ENCODE peak calls at places on chromosomes 13 and 19, in eight cellular contexts. W is activated CD8-positive, alpha-beta T cell treated with anti-CD3 and anti-CD28 coated beads for 36 hours; D is kidney epithelial cell; X is cardiac fibroblast; Z is heart left ventricle; H is HFF-Myc; G is glutamatergic neuron; C is retinal pigment epithelial cell. J is an unnamed sample.

GRCh38 chr19:12365094-12365371 is 450 bp downstream of the ZNF442 start:
- DNase-seq in W (peak; percentile 26), G (no peak), Z (peak; percentile 39), D (no peak), H (no peak), C (no peak), X (no peak), J (no peak)

GRCh38 chr19:38251564-38252051 is 4.6 kb downstream of the PPP1R14A start:
- DNase-seq in G (peak; percentile 73), D (no peak), W (no peak), C (no peak), H (no peak), Z (peak; percentile 79), X (peak; percentile 40), J (no peak)

GRCh38 chr13:99688776-99689175 is 187.5 kb downstream of the TM9SF2 start:
- DNase-seq in H (no peak), D (no peak), W (no peak), G (no peak), Z (no peak), C (no peak), X (no peak), J (no peak)

GRCh38 chr19:14405380-14405757 is 13.8 kb downstream of the DDX39A start:
- DNase-seq in Z (no peak), C (no peak), D (no peak), W (no peak), H (no peak), X (no peak), G (no peak), J (no peak)

GRCh38 chr13:102591988-102592781 is 4.6 kb upstream of the TPP2 start:
- DNase-seq in C (no peak), X (peak; percentile 68), D (no peak), Z (peak; percentile 78), G (peak; percentile 84), H (no peak), W (peak; percentile 95), J (peak; percentile 44)

GRCh38 chr13:32804673-32805260 is 211.5 kb upstream of the KL start:
- DNase-seq in G (no peak), H (no peak), X (peak; percentile 38), Z (no peak), D (no peak), C (no peak), W (no peak), J (no peak)

GRCh38 chr19:19656451-19657396 is 6.8 kb downstream of the ATP13A1 start:
- DNase-seq in C (no peak), Z (no peak), H (no peak), D (no peak), X (no peak), G (no peak), W (no peak), J (no peak)

GRCh38 chr13:30796132-30796832 is 60.9 kb downstream of the ALOX5AP start:
- DNase-seq in W (peak; percentile 44), H (no peak), C (no peak), D (peak; percentile 31), Z (no peak), G (no peak), X (peak; percentile 80), J (peak; percentile 8)

GRCh38 chr19:1360818-1361461 is 22.8 kb upstream of the NDUFS7 start:
- DNase-seq in H (peak; percentile 69), X (peak; percentile 76), G (no peak), Z (peak; percentile 83), C (no peak), W (no peak), D (no peak), J (peak; percentile 62)

GRCh38 chr19:29926801-29927200 is 15.2 kb upstream of the URI1 start:
- DNase-seq in D (no peak), Z (no peak), G (no peak), C (no peak), X (no peak), W (no peak), H (no peak), J (no peak)

GRCh38 chr19:7736148-7736547 is 4.2 kb upstream of the CLEC4G start:
- DNase-seq in G (no peak), Z (no peak), X (no peak), W (no peak), D (no peak), H (no peak), C (no peak), J (no peak)

GRCh38 chr19:7242601-7243258 is 51.5 kb downstream of the INSR start:
- DNase-seq in G (no peak), X (peak; percentile 94), C (no peak), Z (no peak), D (peak; percentile 5), W (no peak), H (peak; percentile 27), J (peak; percentile 40)

GRCh38 chr13:26219726-26220125 is 2.4 kb downstream of the RNF6 start:
- DNase-seq in C (no peak), X (peak; percentile 35), W (no peak), H (no peak), Z (no peak), G (no peak), D (no peak), J (no peak)

GRCh38 chr13:49399801-49400472 is 43.9 kb downstream of the CAB39L start:
- DNase-seq in Z (no peak), X (no peak), C (no peak), G (no peak), H (no peak), D (no peak), W (no peak), J (no peak)

DNA sequence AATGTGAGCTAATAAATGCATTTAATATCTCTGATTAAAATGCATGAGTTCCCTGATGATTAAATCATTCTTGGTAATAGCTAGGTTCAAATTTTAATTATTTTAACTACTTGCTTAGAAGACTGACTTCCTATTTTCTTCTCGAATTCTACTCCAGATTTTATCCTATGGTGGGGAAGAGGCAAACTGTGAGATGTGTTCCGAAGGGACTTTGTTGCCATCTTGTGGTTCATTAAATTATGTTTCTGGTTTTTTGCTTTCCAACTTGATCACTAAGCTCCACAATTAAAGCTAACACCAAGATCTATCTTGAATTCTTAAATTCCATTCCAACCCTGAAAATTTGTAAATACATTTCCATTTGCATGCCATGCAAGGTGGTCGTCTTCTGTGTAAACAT is 538.4 kb upstream of the PCDH20 start:
- DNase-seq in Z (no peak), C (peak; percentile 17), W (no peak), X (peak; percentile 13), D (no peak), H (no peak), G (no peak), J (no peak)
- TF ChIP-seq CTCF in Z (no peak), C (peak; percentile 42), W (no peak), X (no peak), D (peak; percentile 23), H (no peak), G (no peak), J (no peak)

DNA sequence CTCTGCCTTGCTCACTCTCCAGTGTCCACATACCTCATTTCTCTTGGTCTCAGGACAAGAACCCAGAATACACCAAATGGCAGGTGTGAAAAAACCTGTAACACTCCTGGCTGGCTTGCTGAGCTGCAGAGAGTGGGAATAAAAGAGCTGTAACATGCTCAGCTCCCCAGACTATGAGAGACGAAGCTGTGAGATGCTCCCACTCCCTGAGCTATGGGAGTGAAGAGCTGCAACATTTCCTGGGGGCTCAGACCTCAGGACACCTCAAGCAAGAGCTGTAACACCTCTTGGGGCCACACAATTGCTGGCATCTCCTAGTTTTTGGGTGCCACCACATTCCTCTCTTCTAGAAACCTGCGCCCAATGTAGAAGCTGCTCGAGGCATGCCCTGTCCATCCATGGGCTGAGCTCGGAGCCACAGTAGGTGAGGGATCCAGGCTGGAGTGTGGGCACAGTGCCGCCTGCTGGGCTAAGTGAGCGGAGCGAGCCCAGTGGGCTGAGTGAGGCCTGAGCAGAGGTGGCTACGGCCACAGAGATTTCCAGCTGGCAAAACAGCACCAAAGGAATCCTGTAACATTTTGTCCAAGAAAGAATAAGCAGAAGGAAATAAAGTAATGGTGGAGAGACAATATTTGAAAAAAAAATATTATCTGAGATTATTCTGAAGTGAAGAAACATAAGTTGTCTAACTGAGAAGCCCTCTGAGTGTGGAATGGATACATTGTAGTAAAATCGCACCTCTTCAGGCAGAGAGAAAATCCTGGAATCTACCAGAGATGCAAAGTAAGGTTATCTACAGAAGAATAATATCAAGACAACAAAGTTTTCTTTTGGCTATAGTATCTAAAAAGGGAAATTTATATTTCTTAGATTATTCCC is 186.2 kb upstream of the PCDH9 start:
- DNase-seq in G (peak; percentile 83), H (no peak), X (peak; percentile 81), Z (no peak), D (no peak), C (no peak), W (no peak), J (no peak)
- TF ChIP-seq CTCF in G (peak; percentile 82), H (peak; percentile 39), X (peak; percentile 99), Z (peak; percentile 25), D (peak; percentile 65), C (peak; percentile 69), W (no peak), J (peak; percentile 1)

GRCh38 chr19:41452584-41453275 is 9.8 kb downstream of the ERICH4 start:
- DNase-seq in Z (no peak), W (no peak), H (no peak), X (no peak), D (no peak), G (no peak), C (no peak), J (no peak)
- TF ChIP-seq CTCF in Z (no peak), W (no peak), H (peak; percentile 5), X (no peak), D (no peak), G (no peak), C (no peak), J (no peak)

GRCh38 chr13:39602614-39603366 is at the start of gene LHFPL6:
- DNase-seq in D (no peak), W (peak; percentile 77), G (peak; percentile 81), Z (peak; percentile 94), C (peak; percentile 39), X (peak; percentile 81), H (peak; percentile 38), J (peak; percentile 47)
- TF ChIP-seq CTCF in D (peak; percentile 56), W (no peak), G (no peak), Z (peak; percentile 46), C (peak; percentile 62), X (peak; percentile 38), H (peak; percentile 58), J (peak; percentile 48)

GRCh38 chr19:31416548-31416947 is 67.3 kb upstream of the TSHZ3 start:
- DNase-seq in D (no peak), H (no peak), G (no peak), Z (no peak), W (no peak), X (no peak), C (no peak), J (no peak)
- TF ChIP-seq CTCF in D (no peak), H (no peak), G (no peak), Z (no peak), W (no peak), X (no peak), C (no peak), J (no peak)

DNA sequence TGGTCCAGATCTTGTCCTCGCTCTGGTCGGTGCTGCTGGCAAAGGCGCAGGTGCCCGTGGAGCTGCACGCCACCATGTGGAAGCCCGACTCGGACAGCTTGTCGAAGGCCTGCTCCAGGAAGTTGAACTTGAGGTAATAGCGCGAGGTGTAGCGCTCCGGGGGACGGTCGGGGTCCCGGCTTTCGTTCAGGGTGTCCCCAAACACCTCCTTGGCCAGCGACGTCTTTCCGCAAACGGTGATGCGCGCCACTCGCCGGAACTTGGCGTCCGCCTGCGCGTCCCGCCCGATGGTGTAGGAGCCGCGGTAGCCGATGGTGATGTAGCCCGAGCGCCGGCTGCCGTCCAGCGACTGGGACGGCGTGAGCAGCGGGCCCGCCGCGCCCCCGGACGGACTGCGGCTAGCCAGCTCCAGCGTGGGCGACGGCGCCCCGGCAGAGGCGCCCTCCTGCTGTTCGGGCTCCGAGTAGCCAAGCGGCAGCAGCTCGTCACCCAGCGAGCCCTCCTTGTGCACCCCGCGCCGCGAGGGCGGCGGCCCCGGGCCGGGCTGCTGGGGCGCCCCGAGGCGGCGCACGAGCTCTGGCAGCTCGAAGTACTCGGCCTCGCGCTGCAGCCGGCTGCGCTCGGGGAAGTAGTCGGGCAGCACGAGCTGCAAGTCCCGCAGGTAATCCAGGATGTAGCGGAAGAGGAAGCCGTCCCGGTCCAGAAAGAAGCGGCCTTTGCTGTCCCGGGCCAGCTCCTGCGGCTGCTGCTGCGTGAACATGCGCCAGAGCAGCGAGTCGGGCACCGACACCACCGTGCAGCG is 801 bp downstream of the KCTD12 start:
- DNase-seq in W (peak; percentile 66), Z (peak; percentile 83), X (peak; percentile 82), D (no peak), C (peak; percentile 17), H (peak; percentile 33), G (peak; percentile 75), J (no peak)
- TF ChIP-seq CTCF in W (no peak), Z (peak; percentile 41), X (peak; percentile 50), D (peak; percentile 62), C (peak; percentile 45), H (peak; percentile 28), G (no peak), J (peak; percentile 59)

J was measured in AG09319.